ENCODE peak calls at places on chromosomes 13 and 19, in nine cellular contexts. C is mammary epithelial cell; P is CD4-positive, CD25-positive, alpha-beta regulatory T cell; W is CD8-positive, alpha-beta T cell; A is heart left ventricle; M is GM23338; S is SJSA1; N is lung; J is A549. O is an unnamed sample.

GRCh38 chr19:42352216-42352892 is 26.9 kb downstream of the MEGF8 start:
- DNase-seq in C (peak; percentile 2), N (no peak), J (no peak), W (no peak), P (no peak), A (no peak), S (no peak), M (peak; percentile 42), O (no peak)

GRCh38 chr13:113974304-113975281 is 717 bp upstream of the C13orf46 start:
- DNase-seq in S (no peak), C (no peak), J (no peak), P (no peak), A (peak; percentile 19), M (no peak), N (no peak), W (no peak), O (no peak)

GRCh38 chr19:48842744-48843162 is 6.5 kb upstream of the HSD17B14 start:
- DNase-seq in N (peak; percentile 47), M (peak; percentile 93), C (no peak), P (peak; percentile 32), W (peak; percentile 34), S (peak; percentile 59), J (peak; percentile 48), A (no peak), O (no peak)

GRCh38 chr13:75554981-75555380 is 5.4 kb downstream of the UCHL3 start:
- DNase-seq in W (no peak), A (no peak), M (no peak), C (no peak), J (no peak), P (no peak), S (no peak), N (no peak), O (no peak)

GRCh38 chr19:40342644-40343311 is 5.4 kb downstream of the C19orf47 start:
- DNase-seq in A (no peak), S (no peak), C (no peak), P (no peak), J (no peak), N (no peak), M (no peak), W (no peak), O (no peak)

GRCh38 chr13:78317030-78317429 is 286.3 kb downstream of the POU4F1 start:
- DNase-seq in J (no peak), W (no peak), S (no peak), M (peak; percentile 34), A (no peak), N (no peak), C (no peak), P (no peak), O (no peak)

GRCh38 chr19:49019242-49019932 is 2.5 kb upstream of the LHB start:
- DNase-seq in A (peak; percentile 62), S (peak; percentile 43), N (peak; percentile 70), C (peak; percentile 29), W (peak; percentile 40), J (peak; percentile 74), M (peak; percentile 93), P (peak; percentile 54), O (no peak)

GRCh38 chr13:35964764-35965163 is 166.4 kb downstream of the DCLK1 start:
- DNase-seq in N (no peak), J (no peak), S (no peak), M (no peak), A (no peak), W (no peak), P (no peak), C (no peak), O (no peak)

GRCh38 chr13:21034602-21035190 is 26.7 kb downstream of the LATS2 start:
- DNase-seq in A (no peak), N (no peak), C (no peak), J (no peak), W (no peak), M (peak; percentile 63), P (no peak), S (no peak), O (peak; percentile 11)

GRCh38 chr19:20423381-20424207 is 142.0 kb downstream of the ZNF737 start:
- DNase-seq in S (no peak), N (peak; percentile 68), P (no peak), C (peak; percentile 56), M (peak; percentile 73), A (peak; percentile 47), W (peak; percentile 4), J (no peak), O (no peak)

GRCh38 chr13:112608212-112608611 is 20.3 kb upstream of the TUBGCP3 start:
- DNase-seq in W (no peak), J (no peak), S (no peak), P (no peak), N (no peak), A (no peak), M (no peak), C (no peak), O (no peak)

GRCh38 chr13:109156181-109156935 is 526.9 kb downstream of the MYO16 start:
- DNase-seq in N (no peak), C (peak; percentile 84), M (no peak), W (no peak), P (no peak), J (no peak), A (peak; percentile 53), S (peak; percentile 100), O (no peak)

GRCh38 chr13:72122661-72123060 is 255.7 kb upstream of the DACH1 start:
- DNase-seq in N (no peak), A (no peak), S (no peak), W (no peak), J (no peak), M (no peak), C (no peak), P (no peak), O (no peak)

GRCh38 chr13:31997641-31998040 is 33.9 kb upstream of the FRY start:
- DNase-seq in A (no peak), S (no peak), M (no peak), W (no peak), J (no peak), N (no peak), P (no peak), C (no peak), O (no peak)

GRCh38 chr19:47507031-47507430 is 7.8 kb downstream of the NAPA start:
- DNase-seq in A (no peak), J (no peak), W (no peak), M (no peak), P (no peak), N (no peak), C (no peak), S (no peak), O (no peak)

GRCh38 chr19:38718747-38719543 is 25.3 kb downstream of the CAPN12 start:
- DNase-seq in W (no peak), J (no peak), C (peak; percentile 68), P (no peak), S (no peak), A (peak; percentile 83), N (peak; percentile 50), M (peak; percentile 74), O (no peak)

GRCh38 chr19:58477130-58477529 is 978 bp downstream of the ZNF446 start:
- DNase-seq in M (no peak), S (no peak), C (no peak), A (peak; percentile 42), W (no peak), N (no peak), J (no peak), P (no peak), O (no peak)

GRCh38 chr13:43470610-43471009 is 316.2 kb downstream of the ENOX1 start:
- DNase-seq in W (no peak), J (no peak), M (no peak), N (no peak), P (no peak), C (no peak), A (no peak), S (no peak), O (no peak)

GRCh38 chr19:29680447-29680846 is 15.2 kb downstream of the PLEKHF1 start:
- DNase-seq in J (no peak), A (no peak), S (no peak), W (peak; percentile 77), C (no peak), N (no peak), P (peak; percentile 70), M (no peak), O (no peak)

GRCh38 chr19:39986643-39987042 is 10.2 kb upstream of the ZNF546 start:
- DNase-seq in P (no peak), A (no peak), N (no peak), M (no peak), S (no peak), C (no peak), J (no peak), W (no peak), O (no peak)

GRCh38 chr19:7705387-7706187 is 3.7 kb upstream of the FCER2 start:
- DNase-seq in S (no peak), M (no peak), C (no peak), W (peak; percentile 63), P (peak; percentile 47), A (peak; percentile 42), N (peak; percentile 34), J (no peak), O (no peak)

GRCh38 chr13:23750383-23751121 is 138.6 kb downstream of the MIPEP start:
- DNase-seq in C (no peak), M (no peak), P (no peak), J (no peak), S (no peak), W (no peak), N (no peak), A (no peak), O (no peak)

GRCh38 chr19:17554968-17555479 is 425 bp upstream of the COLGALT1 start:
- DNase-seq in M (no peak), J (no peak), W (no peak), N (no peak), C (no peak), S (no peak), P (no peak), A (no peak), O (no peak)
- H3K27ac ChIP-seq in M (no peak overlapping the region), J (peak overlapping the region; percentile 99), W (no peak overlapping the region), N (peak overlapping the region; percentile 76), C (peak overlapping the region; percentile 6), S (no peak overlapping the region), P (peak overlapping the region; percentile 47), A (peak overlapping the region; percentile 94), O (no peak overlapping the region)

GRCh38 chr19:5804516-5805464 is at the start of gene NRTN:
- DNase-seq in S (peak; percentile 31), P (peak; percentile 45), A (no peak), N (no peak), W (peak; percentile 32), M (peak; percentile 75), J (peak; percentile 44), C (no peak), O (no peak)
- H3K4me3 ChIP-seq in S (peak within 1 kb of the TSS; percentile 36), P (no peak within 1 kb of the TSS), A (peak within 1 kb of the TSS; percentile 51), N (no peak within 1 kb of the TSS), W (peak within 1 kb of the TSS; percentile 61), M (peak within 1 kb of the TSS; percentile 60), J (peak within 1 kb of the TSS; percentile 43), C (peak within 1 kb of the TSS; percentile 8), O (peak within 1 kb of the TSS; percentile 47)

GRCh38 chr13:110540871-110541525 is 20.5 kb downstream of the RAB20 start:
- DNase-seq in J (no peak), N (no peak), S (no peak), C (no peak), W (no peak), M (no peak), P (no peak), A (no peak), O (no peak)
- H3K27ac ChIP-seq in J (no peak overlapping the region), N (peak overlapping the region; percentile 18), S (no peak overlapping the region), C (no peak overlapping the region), W (no peak overlapping the region), M (peak overlapping the region; percentile 69), P (no peak overlapping the region), A (peak overlapping the region; percentile 57), O (no peak overlapping the region)

DNA sequence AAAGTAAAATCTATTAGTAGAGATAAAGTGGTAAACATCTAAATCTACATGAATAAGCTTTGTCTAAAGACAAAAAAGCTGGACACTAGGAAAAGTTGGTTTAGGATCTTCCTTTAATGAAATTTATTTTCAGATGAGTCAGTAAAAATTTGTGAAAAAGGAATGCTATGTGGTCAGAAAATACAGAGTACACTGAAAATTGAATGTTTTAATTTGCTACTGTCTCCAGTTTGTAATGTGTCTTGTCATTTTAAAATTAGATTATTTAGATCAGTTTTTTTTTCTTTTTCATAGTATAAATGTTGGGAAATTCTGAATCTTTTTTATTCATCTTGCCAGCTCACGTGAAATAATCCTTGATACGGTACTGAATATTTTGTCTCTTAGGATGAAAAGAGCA is 56.9 kb downstream of the SLITRK6 start:
- DNase-seq in M (no peak), S (no peak), N (no peak), P (no peak), W (no peak), C (no peak), A (no peak), J (no peak), O (no peak)
- H3K4me3 ChIP-seq in M (no peak overlapping the region), S (no peak overlapping the region), N (no peak overlapping the region), P (no peak overlapping the region), W (no peak overlapping the region), C (no peak overlapping the region), A (no peak overlapping the region), J (no peak overlapping the region), O (no peak overlapping the region)